ENCODE peak calls at places on chromosomes 13 and 19, in four cellular contexts. B is GM23338, Z is fibroblast of lung, P is cardiac fibroblast. J is an unnamed sample.

GRCh38 chr13:65889368-65889767 is 1340.8 kb downstream of the PCDH9 start:
- DNase-seq in B (no peak), Z (peak), P (peak), J (no peak)

GRCh38 chr13:97435794-97436193 is 1.8 kb downstream of the RAP2A start:
- DNase-seq in B (no peak), Z (peak), P (peak), J (no peak)

GRCh38 chr13:42477588-42478190 is 96.3 kb upstream of the TNFSF11 start:
- DNase-seq in B (no peak), Z (no peak), P (no peak), J (peak)

GRCh38 chr19:1967087-1967608 is 26.2 kb downstream of the CSNK1G2 start:
- DNase-seq in B (no peak), Z (no peak), P (no peak), J (no peak)

GRCh38 chr13:113209336-113209879 is at the start of gene CUL4A:
- DNase-seq in B (peak), Z (peak), P (peak), J (no peak)

GRCh38 chr13:29140277-29140676 is 320.1 kb downstream of the MTUS2 start:
- DNase-seq in B (no peak), Z (peak), P (peak), J (peak)

GRCh38 chr19:6801397-6802086 is 29.0 kb downstream of the VAV1 start:
- DNase-seq in B (peak), Z (peak), P (peak), J (no peak)

GRCh38 chr19:9881720-9882119 is 46.6 kb downstream of the PIN1 start:
- DNase-seq in B (no peak), Z (no peak), P (no peak), J (no peak)

GRCh38 chr19:6685962-6686627 is 16.1 kb upstream of the TNFSF14 start:
- DNase-seq in B (no peak), Z (no peak), P (no peak), J (no peak)

GRCh38 chr13:59409211-59409610 is 754.5 kb downstream of the DIAPH3 start:
- DNase-seq in B (peak), Z (peak), P (peak), J (peak)

GRCh38 chr19:40286674-40287421 is 1.7 kb upstream of the AKT2 start:
- DNase-seq in B (no peak), Z (no peak), P (no peak), J (no peak)

GRCh38 chr13:33208290-33208990 is 77.1 kb downstream of the STARD13 start:
- DNase-seq in B (no peak), Z (no peak), P (no peak), J (no peak)

GRCh38 chr19:19448238-19448544 is 42.7 kb downstream of the GATAD2A start:
- DNase-seq in B (no peak), Z (no peak), P (no peak), J (no peak)

GRCh38 chr13:49046534-49046933 is 70.8 kb downstream of the FNDC3A start:
- DNase-seq in B (no peak), Z (peak), P (peak), J (no peak)

GRCh38 chr13:86591862-86592261 is 792.6 kb upstream of the SLITRK6 start:
- DNase-seq in B (no peak), Z (peak), P (no peak), J (no peak)

GRCh38 chr13:52187029-52187423 is 27.6 kb upstream of the NEK3 start:
- DNase-seq in B (no peak), Z (no peak), P (no peak), J (no peak)

GRCh38 chr13:66780814-66781213 is 449.3 kb downstream of the PCDH9 start:
- DNase-seq in B (no peak), Z (peak), P (peak), J (no peak)

GRCh38 chr13:28532226-28533048 is 37.5 kb upstream of the FLT1 start:
- DNase-seq in B (peak), Z (no peak), P (peak), J (no peak)

GRCh38 chr13:44685641-44686040 is 109.5 kb upstream of the TSC22D1 start:
- DNase-seq in B (no peak), Z (peak), P (peak), J (no peak)

GRCh38 chr13:107669356-107669755 is 546.0 kb downstream of the LIG4 start:
- DNase-seq in B (no peak), Z (peak), P (peak), J (peak)

GRCh38 chr19:7159105-7159933 is 89.8 kb downstream of the ZNF557 start:
- DNase-seq in B (no peak), Z (peak), P (peak), J (no peak)

GRCh38 chr19:33241530-33242101 is 16.0 kb upstream of the SLC7A10 start:
- DNase-seq in B (peak), Z (peak), P (no peak), J (no peak)

GRCh38 chr13:40665754-40666057 is 735 bp downstream of the FOXO1 start:
- DNase-seq in B (no peak), Z (peak), P (no peak), J (no peak)

GRCh38 chr13:101209206-101209893 is 207.0 kb downstream of the NALCN start:
- DNase-seq in B (no peak), Z (no peak), P (no peak), J (no peak)

GRCh38 chr19:29667941-29668340 is 2.7 kb downstream of the PLEKHF1 start:
- DNase-seq in B (no peak), Z (no peak), P (no peak), J (no peak)

GRCh38 chr13:113930711-113931637 is 42.9 kb downstream of the C13orf46 start:
- DNase-seq in B (no peak), Z (no peak), P (no peak), J (peak)

GRCh38 chr19:45976180-45976579 is 2.5 kb upstream of the NOVA2 start:
- DNase-seq in B (peak), Z (peak), P (peak), J (no peak)

GRCh38 chr19:49546825-49547565 is 19.2 kb downstream of the RCN3 start:
- DNase-seq in B (peak), Z (peak), P (peak), J (peak)

GRCh38 chr13:27353166-27353583 is 71.2 kb upstream of the GTF3A start:
- DNase-seq in B (no peak), Z (peak), P (peak), J (no peak)

GRCh38 chr13:101706651-101707050 is 254.2 kb downstream of the ITGBL1 start:
- DNase-seq in B (no peak), Z (peak), P (peak), J (peak)

GRCh38 chr19:40921005-40921897 is 39.2 kb upstream of the CYP2A7 start:
- DNase-seq in B (no peak), Z (no peak), P (no peak), J (no peak)

GRCh38 chr13:113046883-113047244 is 58.7 kb upstream of the F7 start:
- DNase-seq in B (no peak), Z (no peak), P (no peak), J (no peak)

GRCh38 chr13:101773062-101773461 is 320.6 kb downstream of the ITGBL1 start:
- DNase-seq in B (no peak), Z (no peak), P (peak), J (no peak)

DNA sequence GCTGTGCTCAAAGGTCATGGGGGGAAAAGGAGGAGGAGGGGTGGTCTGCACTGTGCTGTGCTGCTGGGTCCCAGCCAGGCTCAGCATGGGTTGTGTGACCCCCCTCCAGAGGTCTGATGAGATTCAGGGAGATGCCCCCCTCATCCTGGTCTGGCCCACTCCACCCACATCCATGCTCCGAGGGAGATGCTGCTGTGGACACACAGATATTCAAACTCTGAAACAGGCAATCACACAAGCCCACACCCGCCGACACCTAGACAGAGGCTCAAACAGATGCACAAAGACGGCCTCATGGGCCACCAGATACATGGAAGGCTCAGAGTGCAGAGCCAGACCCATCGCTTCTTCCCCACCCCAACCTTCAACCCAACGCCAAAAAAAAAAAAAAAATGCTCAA is 37.8 kb upstream of the POU2F2 start:
- DNase-seq in B (no peak), Z (no peak), P (no peak), J (no peak)
- H3K4me3 ChIP-seq in B (no peak), Z (no peak), P (no peak), J (no peak)

GRCh38 chr19:48391100-48392005 is at the start of gene KDELR1:
- DNase-seq in B (peak), Z (peak), P (peak), J (peak)

GRCh38 chr19:48386981-48387380 is 4.4 kb downstream of the KDELR1 start:
- DNase-seq in B (no peak), Z (no peak), P (no peak), J (no peak)

GRCh38 chr19:48393559-48394330 is at the start of gene GRIN2D:
- DNase-seq in B (peak), Z (peak), P (peak), J (no peak)

GRCh38 chr19:48393196-48393558 is 291 bp upstream of the GRIN2D start:
- DNase-seq in B (peak), Z (no peak), P (no peak), J (no peak)

GRCh38 chr19:48390188-48391099 is 907 bp downstream of the KDELR1 start:
- DNase-seq in B (peak), Z (peak), P (peak), J (no peak)
- TF ChIP-seq CTCF in B (peak), Z (peak), P (peak), J (peak)

DNA sequence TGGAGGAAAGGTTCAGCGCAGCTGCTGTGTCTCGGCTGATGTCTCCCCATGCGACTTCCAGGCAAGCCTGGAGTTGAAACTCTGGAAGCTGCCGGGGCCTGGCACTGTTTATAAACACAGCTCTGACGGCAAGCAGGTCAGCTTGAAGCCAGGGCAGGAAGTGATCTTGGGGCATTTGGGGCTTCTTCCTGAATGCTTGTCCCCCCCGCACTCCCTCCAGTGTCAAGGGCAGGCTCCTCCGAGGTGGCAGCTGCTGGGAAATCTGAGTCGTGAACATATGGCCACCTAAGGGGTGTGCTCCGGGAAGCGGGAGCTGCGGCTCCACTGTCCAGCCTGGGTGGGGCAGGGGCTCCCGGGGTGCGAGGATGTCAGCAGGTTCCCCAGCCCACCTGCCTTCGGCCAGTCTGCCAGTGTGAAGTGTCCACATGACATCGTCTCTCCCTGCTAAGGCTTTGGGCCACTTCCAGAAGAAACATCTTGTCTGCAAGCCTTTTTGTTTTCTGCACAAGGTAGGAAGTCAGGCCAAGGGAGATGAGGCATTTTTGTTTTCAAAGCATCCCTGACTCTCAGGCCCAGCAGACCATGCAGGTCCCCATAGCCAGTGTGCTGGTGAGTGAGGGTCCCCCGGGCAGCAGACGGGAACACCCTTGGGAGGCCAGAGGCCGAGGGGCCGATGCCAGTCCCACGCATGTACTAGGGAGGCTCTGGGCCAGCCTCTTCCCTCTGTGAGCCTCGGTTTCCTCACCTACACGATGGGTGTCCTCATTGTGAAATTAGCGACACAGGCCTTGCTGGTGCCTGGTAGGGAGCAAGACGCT is 2.7 kb downstream of the PIAS4 start:
- DNase-seq in B (no peak), Z (no peak), P (no peak), J (no peak)
- H3K4me3 ChIP-seq in B (no peak), Z (no peak), P (no peak), J (no peak)

GRCh38 chr19:4114181-4114580 is 9.7 kb downstream of the MAP2K2 start:
- DNase-seq in B (no peak), Z (no peak), P (no peak), J (no peak)

GRCh38 chr19:4115818-4116385 is 8.0 kb downstream of the MAP2K2 start:
- DNase-seq in B (no peak), Z (no peak), P (no peak), J (no peak)

GRCh38 chr19:4113398-4114088 is 10.4 kb downstream of the MAP2K2 start:
- DNase-seq in B (no peak), Z (no peak), P (no peak), J (no peak)

GRCh38 chr19:4112367-4112766 is 11.6 kb downstream of the MAP2K2 start:
- DNase-seq in B (no peak), Z (no peak), P (no peak), J (no peak)

DNA sequence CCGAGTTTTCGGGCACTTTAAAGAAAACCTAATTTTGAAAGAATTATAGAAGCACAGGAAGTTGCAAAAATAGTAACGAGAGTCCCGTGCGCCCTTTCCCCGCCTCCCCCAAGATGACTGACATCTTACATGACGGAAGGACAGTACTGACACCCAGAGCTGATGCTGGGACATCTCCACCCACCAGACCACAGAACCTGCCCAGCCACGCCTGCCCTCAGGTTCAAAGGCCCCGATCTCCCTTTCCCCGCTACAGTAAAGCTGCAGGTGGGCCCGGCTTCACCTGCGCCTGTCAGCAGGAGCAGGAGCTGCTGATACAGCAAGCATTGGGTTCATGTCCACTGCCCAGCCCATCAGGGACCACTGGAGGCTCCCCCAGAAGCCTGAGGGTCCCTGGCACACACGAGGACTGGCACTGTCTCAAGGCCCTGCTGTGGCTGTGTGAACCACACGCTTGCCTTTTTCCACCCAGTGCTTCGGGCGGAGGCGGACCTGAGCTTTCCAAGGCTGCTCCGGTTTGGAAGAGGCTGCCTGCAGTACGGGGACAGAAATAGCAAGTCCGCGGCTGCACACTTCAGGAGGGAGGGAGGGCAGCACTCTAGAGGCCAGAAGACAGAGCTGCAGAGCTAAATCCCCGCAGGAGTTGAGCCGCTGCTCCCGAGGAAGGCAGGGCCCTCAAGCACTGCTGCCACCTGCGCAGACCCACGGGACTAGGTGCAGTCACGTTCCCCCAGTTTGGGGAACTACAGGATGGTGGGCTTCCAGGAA is 8.7 kb downstream of the MAP2K2 start:
- DNase-seq in B (no peak), Z (no peak), P (no peak), J (no peak)
- TF ChIP-seq CTCF in B (no peak), Z (no peak), P (no peak), J (no peak)

GRCh38 chr19:12800344-12800732 is 1.3 kb downstream of the PRDX2 start:
- DNase-seq in B (no peak), Z (no peak), P (no peak), J (no peak)
- H3K4me3 ChIP-seq in B (peak), Z (no peak), P (no peak), J (peak)

DNA sequence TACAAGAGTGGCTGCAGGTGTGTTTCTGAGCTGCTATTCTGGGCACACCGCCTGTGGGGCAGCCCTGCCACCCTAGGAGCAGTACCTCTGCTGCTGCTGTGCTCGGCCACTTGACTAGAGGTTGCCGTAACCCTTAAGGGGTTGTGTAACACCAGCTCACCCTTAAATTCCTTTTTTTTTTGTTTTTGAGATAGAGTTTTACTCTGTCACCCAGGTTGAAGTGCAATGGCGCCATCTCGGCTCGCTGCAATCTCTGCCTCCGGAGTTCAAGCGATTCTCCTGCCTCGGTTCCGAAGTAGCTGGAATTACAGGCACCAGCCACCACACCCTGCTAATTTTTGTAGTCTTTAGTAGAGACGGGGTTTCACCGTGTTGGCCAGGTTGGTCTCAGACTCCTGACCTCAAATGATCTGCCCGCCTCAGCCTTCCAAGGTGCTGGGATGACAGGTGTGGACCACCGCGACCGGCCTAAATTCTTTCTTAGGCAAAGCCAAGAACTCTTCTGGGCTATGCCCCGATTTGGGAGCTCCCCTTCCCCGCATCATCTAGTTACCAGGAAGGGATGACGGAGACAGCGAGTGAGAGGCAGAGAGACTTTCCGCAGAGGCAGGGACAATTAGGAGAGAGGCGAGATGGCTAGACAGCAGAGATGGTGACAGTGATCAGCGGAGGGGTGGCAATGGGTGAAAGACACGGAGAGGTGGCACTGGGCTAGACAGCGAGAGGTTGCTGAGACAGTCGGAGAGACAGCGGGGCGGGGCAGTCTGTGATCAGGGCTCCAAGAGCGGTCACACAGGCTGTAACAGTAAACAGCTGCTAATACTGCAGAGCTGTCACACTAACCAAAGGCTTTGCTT is 4.4 kb upstream of the LILRA5 start:
- DNase-seq in B (peak), Z (no peak), P (no peak), J (no peak)
- TF ChIP-seq CTCF in B (no peak), Z (no peak), P (no peak), J (no peak)

J was measured in astrocyte of the cerebellum.